ENCODE peak calls at places on chromosomes 11 and 22, in seven cellular contexts. B is endothelial cell of umbilical vein, Y is hepatocyte, X is fibroblast of lung, Q is mammary epithelial cell, R is H9, F is psoas muscle. C is an unnamed sample. For H3K4me1 and H3K9me3, the result is how much of the 10 kb centered on the place peaks cover.

GRCh38 chr11:116851631-116852030 is 14.2 kb upstream of the APOA1 start:
- DNase-seq in B (no peak), Y (no peak), X (peak), Q (no peak), R (no peak), F (no peak), C (peak)

GRCh38 chr11:130999992-131000770 is 83.9 kb upstream of the SNX19 start:
- DNase-seq in B (peak), Y (peak), X (peak), Q (peak), R (no peak), F (no peak), C (no peak)

GRCh38 chr22:17792854-17793434 is 18.7 kb upstream of the BID start:
- DNase-seq in B (no peak), Y (peak), X (no peak), Q (no peak), R (no peak), F (no peak), C (no peak)

GRCh38 chr11:42972741-42973140 is 339.1 kb upstream of the API5 start:
- DNase-seq in B (no peak), Y (no peak), X (no peak), Q (no peak), R (no peak), F (no peak), C (no peak)

GRCh38 chr11:128846985-128847384 is 20.1 kb downstream of the KCNJ1 start:
- DNase-seq in B (no peak), Y (no peak), X (no peak), Q (no peak), R (no peak), F (no peak), C (no peak)

GRCh38 chr22:42626951-42627625 is 12.4 kb upstream of the POLDIP3 start:
- DNase-seq in B (no peak), Y (no peak), X (no peak), Q (no peak), R (no peak), F (no peak), C (no peak)

GRCh38 chr22:48099251-48099650 is 1336.8 kb downstream of the TBC1D22A start:
- DNase-seq in B (no peak), Y (no peak), X (no peak), Q (no peak), R (peak), F (no peak), C (no peak)

GRCh38 chr11:123159146-123159857 is 35.7 kb downstream of the CLMP start:
- DNase-seq in B (no peak), Y (no peak), X (peak), Q (peak), R (no peak), F (no peak), C (peak)

GRCh38 chr11:117691206-117691490 is 105.9 kb downstream of the DSCAML1 start:
- DNase-seq in B (no peak), Y (no peak), X (no peak), Q (no peak), R (no peak), F (no peak), C (no peak)

GRCh38 chr11:72228229-72228843 is 3.8 kb downstream of the INPPL1 start:
- DNase-seq in B (no peak), Y (peak), X (no peak), Q (peak), R (peak), F (no peak), C (no peak)

GRCh38 chr11:30710216-30710615 is 124.1 kb upstream of the MPPED2 start:
- DNase-seq in B (no peak), Y (no peak), X (no peak), Q (no peak), R (no peak), F (no peak), C (no peak)

GRCh38 chr22:37018815-37019308 is 385 bp downstream of the TST start:
- DNase-seq in B (peak), Y (peak), X (peak), Q (peak), R (peak), F (peak), C (peak)

GRCh38 chr22:35893698-35894097 is 134.9 kb downstream of the RBFOX2 start:
- DNase-seq in B (peak), Y (no peak), X (no peak), Q (no peak), R (no peak), F (no peak), C (no peak)

GRCh38 chr11:71080239-71081097 is 171.9 kb downstream of the SHANK2 start:
- DNase-seq in B (no peak), Y (peak), X (peak), Q (peak), R (peak), F (no peak), C (peak)

GRCh38 chr11:128246364-128247234 is 340.8 kb downstream of the ETS1 start:
- DNase-seq in B (no peak), Y (peak), X (peak), Q (no peak), R (no peak), F (no peak), C (no peak)

GRCh38 chr22:41234815-41235687 is 5.7 kb downstream of the CHADL start:
- DNase-seq in B (no peak), Y (no peak), X (no peak), Q (no peak), R (no peak), F (no peak), C (no peak)

GRCh38 chr11:108018708-108019107 is 10.0 kb downstream of the CUL5 start:
- DNase-seq in B (no peak), Y (no peak), X (no peak), Q (no peak), R (no peak), F (no peak), C (no peak)

GRCh38 chr11:130211144-130211543 is 51.6 kb downstream of the ST14 start:
- DNase-seq in B (no peak), Y (no peak), X (no peak), Q (no peak), R (peak), F (no peak), C (no peak)

GRCh38 chr11:126375726-126376125 is 20.2 kb downstream of the ST3GAL4 start:
- DNase-seq in B (peak), Y (no peak), X (peak), Q (no peak), R (no peak), F (no peak), C (no peak)

GRCh38 chr11:34926101-34926830 is 9.8 kb downstream of the PDHX start:
- DNase-seq in B (peak), Y (peak), X (peak), Q (peak), R (no peak), F (no peak), C (no peak)

GRCh38 chr22:50303848-50304527 is 3.5 kb downstream of the PLXNB2 start:
- DNase-seq in B (no peak), Y (peak), X (no peak), Q (peak), R (peak), F (no peak), C (peak)
- TF ChIP-seq CTCF in B (no peak), Y (peak), X (no peak), Q (no peak), R (peak), F (no peak), C (no peak)

GRCh38 chr22:44642096-44642644 is 59.8 kb upstream of the PRR5 start:
- DNase-seq in B (no peak), Y (no peak), X (no peak), Q (no peak), R (no peak), F (peak), C (peak)
- H3K4me1 ChIP-seq in B (under half), Y (under half), X (under half), Q (under half), R (under half), F (under half), C (under half)

GRCh38 chr11:54603898-54604297 is at the start of gene OR4C46:
- DNase-seq in B (no peak), Y (no peak), X (no peak), Q (no peak), R (no peak), F (no peak), C (no peak)
- H3K9me3 ChIP-seq in B (under half), Y (under half), X (under half), Q (under half), R (under half), F (under half), C (under half)

DNA sequence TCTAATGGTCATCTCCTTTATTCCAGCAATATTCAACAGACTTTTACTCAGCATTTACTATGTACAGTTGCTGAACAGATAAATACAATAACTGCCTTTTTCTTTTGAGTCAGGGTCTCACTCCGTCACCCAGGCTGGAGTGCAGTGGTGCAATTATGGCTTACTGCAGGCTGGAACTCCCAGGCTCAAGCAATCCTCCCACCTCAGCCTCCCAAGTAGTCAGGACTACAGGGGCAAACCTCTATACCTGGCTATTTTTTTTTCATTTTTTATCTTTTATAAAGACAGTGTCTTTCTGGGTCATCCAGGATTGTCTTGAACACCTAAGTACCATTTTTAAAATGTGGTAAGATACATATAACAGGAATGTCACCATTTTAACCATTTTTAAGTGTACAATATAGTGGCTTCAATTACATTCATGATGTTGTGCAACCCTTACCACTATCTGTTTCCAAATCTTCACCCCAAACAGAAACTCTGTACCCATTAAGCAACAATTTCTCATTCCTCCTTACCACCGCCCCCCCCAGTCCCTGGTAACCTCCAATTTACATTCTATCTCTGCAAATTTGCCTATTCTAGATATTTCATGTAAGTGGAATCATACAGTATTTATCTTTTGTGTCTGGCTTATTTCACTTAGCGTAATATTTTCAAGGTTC is 67.8 kb downstream of the MIAT start:
- DNase-seq in B (no peak), Y (no peak), X (no peak), Q (no peak), R (no peak), F (no peak), C (no peak)
- TF ChIP-seq CTCF in B (no peak), Y (no peak), X (no peak), Q (no peak), R (no peak), F (no peak), C (no peak)

GRCh38 chr11:26947904-26948639 is 45.8 kb upstream of the FIBIN start:
- DNase-seq in B (no peak), Y (no peak), X (peak), Q (peak), R (no peak), F (no peak), C (no peak)
- H3K4me1 ChIP-seq in B (under half), Y (under half), X (under half), Q (under half), R (under half), F (under half), C (under half)

DNA sequence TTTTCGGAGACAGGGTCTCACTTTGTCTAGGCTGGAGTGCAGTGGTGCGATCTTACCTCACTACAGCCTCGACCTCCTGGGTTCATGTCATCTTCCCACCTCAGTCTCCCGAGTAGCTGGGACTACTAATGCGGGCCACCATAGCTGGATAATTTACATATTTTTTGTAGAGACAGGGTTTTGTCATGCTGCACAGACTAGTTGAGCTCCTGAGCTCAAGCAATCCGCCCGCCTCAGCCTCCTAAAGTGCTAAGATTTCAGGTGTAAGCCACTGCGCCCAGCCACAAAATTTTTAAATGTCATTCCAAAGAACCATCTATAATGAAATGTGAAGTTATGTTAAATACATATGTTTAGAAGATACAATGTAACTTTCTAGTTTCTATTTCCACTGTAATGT is 4747.7 kb upstream of the OR11H1 start:
- DNase-seq in B (no peak), Y (no peak), X (no peak), Q (no peak), R (no peak), F (no peak), C (no peak)
- H3K9me3 ChIP-seq in B (under half), Y (under half), X (under half), Q (under half), R (half or more), F (under half), C (under half)

GRCh38 chr22:39444247-39444800 is 12.5 kb upstream of the MGAT3 start:
- DNase-seq in B (no peak), Y (no peak), X (no peak), Q (no peak), R (no peak), F (no peak), C (no peak)

GRCh38 chr22:39444937-39445465 is 11.8 kb upstream of the MGAT3 start:
- DNase-seq in B (no peak), Y (no peak), X (no peak), Q (no peak), R (no peak), F (no peak), C (no peak)

GRCh38 chr22:39448205-39449054 is 8.4 kb upstream of the MGAT3 start:
- DNase-seq in B (no peak), Y (peak), X (no peak), Q (no peak), R (no peak), F (no peak), C (no peak)

GRCh38 chr22:39443416-39443815 is 13.4 kb upstream of the MGAT3 start:
- DNase-seq in B (no peak), Y (no peak), X (no peak), Q (no peak), R (no peak), F (no peak), C (no peak)

GRCh38 chr22:39446239-39446721 is 10.5 kb upstream of the MGAT3 start:
- DNase-seq in B (no peak), Y (peak), X (no peak), Q (no peak), R (peak), F (no peak), C (no peak)
- TF ChIP-seq CTCF in B (no peak), Y (no peak), X (no peak), Q (no peak), R (peak), F (no peak), C (no peak)

C was measured in lower lobe of right lung.